ENCODE peak calls at places on chromosome 10, in ten cellular contexts. Q is Peyer's patch; R is RWPE1; N is stimulated activated CD4-positive, alpha-beta T cell treated with anti-CD3 and anti-CD28 coated beads, Interleukin-4, amount 100 ng/mL, for 1 hour; L is stimulated activated CD8-positive, alpha-beta memory T cell treated with anti-CD3 and anti-CD28 coated beads, Interleukin-15, amount 100 ng/mL, for 24 hours; F is fibroblast of mammary gland; A is NCI-H524; M is cardiac fibroblast; B is GM04504; D is heart right ventricle. U is an unnamed sample.

GRCh38 chr10:128060341-128060851 is 65.8 kb downstream of the MKI67 start:
- DNase-seq in A (no peak), F (no peak), B (no peak), D (no peak), R (no peak), L (no peak), Q (no peak), M (no peak), N (no peak), U (no peak)

GRCh38 chr10:127415901-127416630 is 133.0 kb upstream of the NPS start:
- DNase-seq in F (no peak), R (no peak), B (no peak), Q (no peak), M (no peak), A (peak), D (no peak), L (no peak), N (no peak), U (no peak)

GRCh38 chr10:120897343-120897742 is 46.2 kb downstream of the WDR11 start:
- DNase-seq in B (no peak), A (no peak), Q (no peak), M (peak), D (no peak), F (no peak), R (no peak), L (no peak), N (no peak), U (no peak)

GRCh38 chr10:74011762-74012161 is 13.8 kb downstream of the VCL start:
- DNase-seq in B (peak), M (peak), L (no peak), N (no peak), Q (no peak), R (no peak), A (no peak), D (peak), F (peak), U (peak)

GRCh38 chr10:25125151-25125550 is 49.6 kb upstream of the GPR158 start:
- DNase-seq in Q (no peak), F (no peak), L (no peak), M (no peak), A (peak), B (no peak), D (no peak), N (no peak), R (no peak), U (no peak)

GRCh38 chr10:124020871-124021823 is 72.3 kb downstream of the CHST15 start:
- DNase-seq in R (peak), L (no peak), M (no peak), Q (no peak), N (no peak), D (no peak), A (no peak), F (no peak), B (no peak), U (no peak)

GRCh38 chr10:31157125-31157983 is 125.7 kb upstream of the ZNF438 start:
- DNase-seq in M (peak), D (peak), L (no peak), F (peak), N (no peak), R (no peak), B (peak), A (no peak), Q (no peak), U (peak)

GRCh38 chr10:87541114-87541513 is 36.4 kb downstream of the MINPP1 start:
- DNase-seq in B (no peak), N (no peak), L (no peak), R (no peak), Q (no peak), F (peak), D (no peak), A (no peak), M (no peak), U (no peak)

GRCh38 chr10:21624951-21625350 is 90.9 kb downstream of the MLLT10 start:
- DNase-seq in D (no peak), Q (no peak), R (no peak), L (no peak), M (no peak), F (no peak), N (no peak), A (no peak), B (no peak), U (no peak)

GRCh38 chr10:122461729-122462532 is 578 bp downstream of the HTRA1 start:
- DNase-seq in Q (no peak), L (no peak), R (peak), F (no peak), N (no peak), D (no peak), A (no peak), B (no peak), M (no peak), U (peak)

GRCh38 chr10:60238408-60239100 is 151.1 kb downstream of the ANK3 start:
- DNase-seq in B (no peak), M (peak), F (peak), L (no peak), N (no peak), A (no peak), D (peak), Q (peak), R (peak), U (no peak)

GRCh38 chr10:92387289-92387940 is 96.4 kb downstream of the MARCHF5 start:
- DNase-seq in R (peak), M (peak), D (peak), L (no peak), B (peak), N (no peak), F (peak), A (no peak), Q (no peak), U (peak)

GRCh38 chr10:32190890-32191491 is 134.8 kb upstream of the KIF5B start:
- DNase-seq in F (peak), A (peak), L (no peak), D (no peak), M (peak), R (peak), Q (no peak), N (no peak), B (no peak), U (no peak)

GRCh38 chr10:54124209-54124890 is 676.7 kb downstream of the PCDH15 start:
- DNase-seq in N (no peak), Q (no peak), M (no peak), F (no peak), B (no peak), R (peak), D (no peak), A (no peak), L (no peak), U (no peak)

GRCh38 chr10:113780681-113781250 is 29.3 kb downstream of the PLEKHS1 start:
- DNase-seq in Q (no peak), N (no peak), M (no peak), B (no peak), A (no peak), R (no peak), F (no peak), D (no peak), L (no peak), U (no peak)

GRCh38 chr10:71381611-71382010 is 15.1 kb upstream of the CDH23 start:
- DNase-seq in R (no peak), N (no peak), Q (no peak), B (no peak), A (peak), D (no peak), L (no peak), F (no peak), M (no peak), U (no peak)

GRCh38 chr10:336247-336646 is 201.0 kb downstream of the ZMYND11 start:
- DNase-seq in A (no peak), M (no peak), Q (no peak), D (no peak), R (no peak), L (no peak), N (no peak), B (no peak), F (no peak), U (no peak)

GRCh38 chr10:130226012-130226411 is 89.8 kb downstream of the GLRX3 start:
- DNase-seq in Q (no peak), A (no peak), D (no peak), L (no peak), B (no peak), R (no peak), F (no peak), N (no peak), M (no peak), U (no peak)

GRCh38 chr10:113002449-113002777 is 52.4 kb downstream of the TCF7L2 start:
- DNase-seq in R (no peak), Q (no peak), M (no peak), D (no peak), A (no peak), F (no peak), B (no peak), N (no peak), L (no peak), U (no peak)

GRCh38 chr10:27192284-27192683 is 37.1 kb downstream of the MASTL start:
- DNase-seq in M (peak), Q (no peak), B (peak), F (peak), A (no peak), R (peak), D (no peak), N (no peak), L (no peak), U (no peak)

GRCh38 chr10:78579586-78579985 is 489.2 kb upstream of the ZMIZ1 start:
- DNase-seq in M (no peak), D (no peak), N (no peak), A (no peak), B (no peak), Q (no peak), R (no peak), L (no peak), F (no peak), U (no peak)

GRCh38 chr10:99522078-99522479 is 10.7 kb upstream of the NKX2-3 start:
- DNase-seq in B (no peak), D (no peak), L (no peak), N (no peak), F (no peak), Q (no peak), A (peak), M (no peak), R (no peak), U (no peak)

GRCh38 chr10:72314263-72314662 is 40.5 kb downstream of the DNAJB12 start:
- DNase-seq in Q (no peak), D (no peak), B (no peak), M (no peak), A (no peak), N (no peak), F (no peak), L (no peak), R (no peak), U (no peak)

GRCh38 chr10:97858001-97858439 is 8.4 kb downstream of the GOLGA7B start:
- DNase-seq in R (no peak), M (peak), L (no peak), B (no peak), A (no peak), D (no peak), F (peak), Q (no peak), N (no peak), U (no peak)

GRCh38 chr10:78981257-78981969 is 87.4 kb upstream of the ZMIZ1 start:
- DNase-seq in L (no peak), D (no peak), Q (no peak), N (no peak), A (no peak), R (no peak), F (no peak), M (no peak), B (no peak), U (no peak)

GRCh38 chr10:93334901-93335312 is 147.2 kb downstream of the MYOF start:
- DNase-seq in L (no peak), A (peak), Q (no peak), B (peak), R (peak), N (no peak), F (no peak), M (no peak), D (no peak), U (no peak)

GRCh38 chr10:5538446-5538845 is 13.7 kb downstream of the CALML3 start:
- DNase-seq in B (no peak), M (peak), N (no peak), Q (no peak), A (no peak), F (no peak), D (no peak), R (peak), L (no peak), U (no peak)

GRCh38 chr10:116972136-116972535 is 32.9 kb downstream of the SHTN1 start:
- DNase-seq in M (no peak), L (no peak), N (no peak), F (no peak), Q (no peak), B (no peak), D (no peak), A (peak), R (no peak), U (no peak)

GRCh38 chr10:109886788-109887155 is 36.5 kb downstream of the XPNPEP1 start:
- DNase-seq in R (no peak), D (no peak), B (no peak), M (no peak), L (no peak), A (no peak), F (no peak), Q (no peak), N (no peak), U (no peak)

GRCh38 chr10:46283217-46283944 is 3.4 kb upstream of the ANTXRL start:
- DNase-seq in N (no peak), M (no peak), Q (peak), D (no peak), F (no peak), L (no peak), A (no peak), B (no peak), R (no peak), U (no peak)

GRCh38 chr10:77877461-77878344 is 48.9 kb downstream of the DLG5 start:
- DNase-seq in B (no peak), Q (peak), A (no peak), L (no peak), R (peak), N (no peak), D (peak), F (peak), M (peak), U (peak)

GRCh38 chr10:86635402-86635801 is 18.9 kb upstream of the OPN4 start:
- DNase-seq in A (no peak), D (no peak), F (peak), R (peak), B (peak), L (no peak), N (no peak), Q (no peak), M (peak), U (no peak)